ENCODE peak calls at places on chromosomes 1 and 21, in five cellular contexts. C is ovary; R is endothelial cell; L is adrenal gland; W is CD8-positive, alpha-beta T cell. K is an unnamed sample.

GRCh38 chr1:94258873-94259331 is 21.5 kb upstream of the ARHGAP29 start:
- DNase-seq in C (no peak), L (peak; percentile 66), R (no peak), W (no peak), K (no peak)

GRCh38 chr21:38662224-38662568 is 143.5 kb upstream of the ETS2 start:
- DNase-seq in C (no peak), R (no peak), L (no peak), W (no peak), K (no peak)

GRCh38 chr1:102183711-102184110 is 187.0 kb upstream of the OLFM3 start:
- DNase-seq in C (no peak), L (no peak), W (no peak), R (no peak), K (no peak)

GRCh38 chr1:3069491-3070303 is 694 bp downstream of the PRDM16 start:
- DNase-seq in L (peak; percentile 30), R (peak; percentile 51), W (no peak), C (peak; percentile 80), K (no peak)

GRCh38 chr1:97761637-97762036 is 159.2 kb downstream of the DPYD start:
- DNase-seq in C (no peak), W (no peak), L (no peak), R (no peak), K (no peak)

GRCh38 chr1:46801323-46802055 is 2.6 kb downstream of the CYP4B1 start:
- DNase-seq in W (no peak), L (no peak), C (no peak), R (no peak), K (no peak)

GRCh38 chr1:239247299-239247698 is 139.1 kb upstream of the CHRM3 start:
- DNase-seq in R (no peak), W (no peak), L (no peak), C (no peak), K (no peak)

GRCh38 chr1:82124987-82125638 is 324.4 kb downstream of the ADGRL2 start:
- DNase-seq in C (no peak), R (no peak), L (no peak), W (no peak), K (no peak)

GRCh38 chr1:30877205-30877912 is 31.2 kb downstream of the SDC3 start:
- DNase-seq in R (peak; percentile 32), C (peak; percentile 66), W (no peak), L (peak; percentile 95), K (no peak)

GRCh38 chr21:38661296-38662223 is 144.2 kb upstream of the ETS2 start:
- DNase-seq in C (peak; percentile 47), L (peak; percentile 19), R (peak; percentile 34), W (no peak), K (no peak)

GRCh38 chr1:24566266-24566867 is 10.5 kb downstream of the NCMAP start:
- DNase-seq in W (no peak), C (no peak), R (no peak), L (no peak), K (no peak)

GRCh38 chr1:34547043-34547674 is 207.7 kb upstream of the GJB5 start:
- DNase-seq in L (peak; percentile 33), C (no peak), W (no peak), R (peak; percentile 26), K (no peak)

GRCh38 chr1:203673550-203674411 is 47.1 kb downstream of the ATP2B4 start:
- DNase-seq in L (peak; percentile 90), R (peak; percentile 58), C (peak; percentile 54), W (peak; percentile 69), K (peak; percentile 70)

GRCh38 chr1:22111620-22112019 is 31.3 kb downstream of the WNT4 start:
- DNase-seq in C (no peak), W (no peak), R (no peak), L (peak; percentile 62), K (no peak)

GRCh38 chr1:3359346-3360157 is 94.9 kb upstream of the ARHGEF16 start:
- DNase-seq in L (no peak), R (no peak), C (no peak), W (no peak), K (no peak)

GRCh38 chr1:69485616-69486015 is 82.1 kb upstream of the LRRC7 start:
- DNase-seq in R (no peak), L (no peak), C (no peak), W (no peak), K (no peak)

GRCh38 chr1:240091614-240092300 is at the start of gene FMN2:
- DNase-seq in W (no peak), C (peak; percentile 71), L (no peak), R (peak; percentile 31), K (no peak)

GRCh38 chr1:10515627-10516026 is 40.9 kb downstream of the PEX14 start:
- DNase-seq in C (no peak), W (no peak), R (no peak), L (no peak), K (no peak)

GRCh38 chr21:43304621-43305335 is 122.2 kb downstream of the SIK1 start:
- DNase-seq in C (peak; percentile 32), W (no peak), R (no peak), L (no peak), K (no peak)

GRCh38 chr1:111372336-111372965 is 55.1 kb downstream of the OVGP1 start:
- DNase-seq in C (no peak), L (no peak), R (no peak), W (no peak), K (no peak)

GRCh38 chr1:211951856-211952255 is 83.5 kb downstream of the INTS7 start:
- DNase-seq in R (no peak), C (no peak), W (no peak), L (no peak), K (no peak)

GRCh38 chr1:216606047-216606637 is 117.1 kb downstream of the ESRRG start:
- DNase-seq in C (no peak), L (no peak), W (no peak), R (peak; percentile 47), K (no peak)

DNA sequence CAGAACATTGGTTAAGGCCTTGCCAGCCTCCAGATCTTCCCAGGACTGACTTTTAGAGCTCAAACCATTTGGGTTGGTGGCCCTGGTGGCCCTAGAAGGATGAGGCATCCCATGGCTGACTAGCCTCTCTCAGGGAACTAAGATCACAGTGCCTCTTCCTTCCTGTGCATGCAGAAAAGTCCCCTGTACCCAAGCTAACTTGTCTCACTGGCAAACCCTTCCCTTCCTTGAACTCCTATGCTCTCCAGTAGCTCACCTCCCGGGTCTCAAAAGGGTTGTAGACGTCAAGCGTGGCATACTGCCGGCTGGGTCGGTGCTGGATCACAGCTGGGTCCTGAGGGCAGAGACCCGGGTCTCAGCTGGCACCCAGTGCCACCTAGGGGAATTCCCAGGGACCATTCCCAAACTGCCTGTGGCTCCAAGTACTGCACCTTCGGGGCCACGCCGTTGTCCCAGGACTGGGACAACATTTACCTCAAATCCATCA is 716 bp downstream of the SCAMP3 start:
- DNase-seq in C (no peak), R (no peak), L (no peak), W (no peak), K (no peak)
- TF ChIP-seq CTCF in C (no peak), R (peak; percentile 20), L (no peak), W (no peak), K (no peak)

GRCh38 chr1:66436378-66437135 is 97.4 kb upstream of the SGIP1 start:
- DNase-seq in R (no peak), C (no peak), L (no peak), W (peak; percentile 31), K (no peak)
- TF ChIP-seq CTCF in R (peak; percentile 22), C (no peak), L (no peak), W (peak; percentile 22), K (no peak)

GRCh38 chr1:65866439-65866838 is 73.7 kb downstream of the PDE4B start:
- DNase-seq in C (no peak), R (no peak), W (no peak), L (no peak), K (no peak)
- TF ChIP-seq CTCF in C (no peak), R (no peak), W (no peak), L (no peak), K (no peak)

DNA sequence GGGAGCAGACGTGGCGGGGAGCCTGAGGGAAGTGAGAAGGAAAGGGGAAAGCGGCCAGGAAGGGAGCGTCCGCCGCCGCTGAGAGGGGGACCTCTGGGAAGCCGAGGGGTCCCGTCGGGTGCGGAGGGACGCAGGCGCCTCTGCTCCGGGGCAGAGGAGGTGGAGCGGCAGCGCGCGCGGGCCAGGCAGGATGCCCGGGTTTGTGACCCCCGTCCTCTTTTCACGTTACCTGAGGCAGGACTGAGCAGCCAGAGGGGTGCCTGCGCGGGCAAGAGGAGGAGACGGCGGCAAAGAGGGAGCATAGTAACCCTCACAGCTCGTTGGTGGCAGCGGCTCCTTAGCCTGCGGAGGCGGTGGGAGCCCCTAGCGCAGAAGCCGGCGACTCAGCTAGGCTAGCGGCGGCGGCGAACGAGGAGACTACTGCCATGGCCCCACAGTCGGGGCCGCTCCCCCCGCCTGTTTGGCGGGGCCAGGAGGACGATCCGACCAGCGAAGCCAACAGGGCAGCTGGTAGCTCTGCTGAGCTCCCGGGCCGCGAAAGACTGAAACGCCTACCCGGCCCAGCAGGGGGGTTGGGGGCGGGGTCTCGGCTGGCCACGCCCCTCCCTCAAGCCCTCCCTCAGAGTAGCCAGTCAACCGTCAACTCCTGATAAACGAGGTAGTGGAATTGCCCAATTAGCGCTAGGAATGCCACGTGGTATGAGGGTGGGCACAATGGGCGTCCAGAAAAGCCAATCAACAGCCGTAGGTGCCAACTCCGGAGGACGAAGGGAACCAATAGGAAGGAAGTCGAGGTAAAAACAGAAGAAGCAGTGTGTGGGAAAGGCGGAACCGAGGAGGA is at the start of gene TESK2:
- DNase-seq in R (peak; percentile 96), C (peak; percentile 98), W (peak; percentile 95), L (peak; percentile 99), K (peak; percentile 97)
- TF ChIP-seq CTCF in R (no peak), C (no peak), W (no peak), L (no peak), K (no peak)

GRCh38 chr1:26498894-26499293 is 26.7 kb downstream of the HMGN2 start:
- DNase-seq in C (no peak), R (no peak), L (no peak), W (no peak), K (no peak)

GRCh38 chr1:26496881-26497280 is 24.6 kb downstream of the HMGN2 start:
- DNase-seq in R (no peak), L (no peak), W (no peak), C (peak; percentile 64), K (no peak)

GRCh38 chr1:26500488-26501175 is 28.4 kb downstream of the HMGN2 start:
- DNase-seq in W (peak; percentile 90), L (peak; percentile 69), R (peak; percentile 83), C (peak; percentile 94), K (peak; percentile 85)
- TF ChIP-seq CTCF in W (peak; percentile 15), L (no peak), R (peak; percentile 46), C (no peak), K (peak; percentile 50)

GRCh38 chr1:53682369-53682685 is 56.6 kb downstream of the GLIS1 start:
- DNase-seq in C (no peak), L (no peak), W (no peak), R (no peak), K (no peak)
- TF ChIP-seq CTCF in C (no peak), L (no peak), W (no peak), R (no peak), K (no peak)